ENCODE peak calls at places on chromosomes 16 and 17, in eight cellular contexts. B is CD8-positive, alpha-beta T cell; G is A549; O is progenitor cell of endocrine pancreas; N is GM10248; S is heart right ventricle; M is choroid plexus epithelial cell; V is neural progenitor cell. J is an unnamed sample.

GRCh38 chr16:2974319-2975056 is 5.3 kb downstream of the PAQR4 start:
- DNase-seq in N (no peak), S (no peak), M (no peak), O (no peak), V (no peak), G (no peak), B (no peak), J (no peak)

GRCh38 chr16:3148256-3149192 is 13.7 kb downstream of the ZNF213 start:
- DNase-seq in N (no peak), V (no peak), B (no peak), G (no peak), M (no peak), O (no peak), S (no peak), J (no peak)

GRCh38 chr17:10787306-10788020 is 16.4 kb downstream of the TMEM238L start:
- DNase-seq in O (no peak), V (no peak), B (no peak), N (no peak), G (no peak), M (no peak), S (no peak), J (no peak)

GRCh38 chr16:61382435-61382834 is 653.8 kb downstream of the CDH8 start:
- DNase-seq in G (no peak), V (peak), N (no peak), S (no peak), M (no peak), O (no peak), B (no peak), J (no peak)

GRCh38 chr17:5897320-5897911 is 172.8 kb upstream of the WSCD1 start:
- DNase-seq in N (no peak), V (peak), B (no peak), G (no peak), O (no peak), S (no peak), M (no peak), J (no peak)

GRCh38 chr17:64778367-64779290 is 116.5 kb upstream of the SMURF2 start:
- DNase-seq in O (peak), M (no peak), B (no peak), N (no peak), V (peak), G (no peak), S (no peak), J (no peak)

GRCh38 chr17:40553694-40554534 is 11.4 kb downstream of the CCR7 start:
- DNase-seq in S (peak), O (no peak), M (peak), G (no peak), N (no peak), B (no peak), V (no peak), J (peak)

GRCh38 chr16:86906608-86907007 is 328.3 kb downstream of the FOXL1 start:
- DNase-seq in V (no peak), O (no peak), N (no peak), M (no peak), G (no peak), S (no peak), B (no peak), J (no peak)

GRCh38 chr16:87132361-87133014 is 184.7 kb downstream of the C16orf95 start:
- DNase-seq in S (peak), V (peak), N (no peak), O (no peak), G (no peak), M (peak), B (no peak), J (peak)

GRCh38 chr16:54576776-54577175 is 290.2 kb upstream of the IRX3 start:
- DNase-seq in N (no peak), S (no peak), V (peak), B (no peak), G (no peak), M (no peak), O (no peak), J (no peak)

GRCh38 chr16:3262517-3262916 is 6.1 kb upstream of the MEFV start:
- DNase-seq in S (no peak), V (no peak), N (no peak), O (no peak), B (no peak), G (no peak), M (no peak), J (no peak)

GRCh38 chr17:47099451-47099986 is 89.6 kb downstream of the CDC27 start:
- DNase-seq in M (no peak), V (no peak), G (no peak), B (no peak), N (no peak), O (no peak), S (no peak), J (no peak)

GRCh38 chr17:70183508-70183907 is 14.2 kb downstream of the KCNJ2 start:
- DNase-seq in S (no peak), N (no peak), B (no peak), O (no peak), V (no peak), G (no peak), M (no peak), J (no peak)

GRCh38 chr17:73030501-73030911 is 62.0 kb downstream of the SLC39A11 start:
- DNase-seq in V (no peak), G (no peak), B (no peak), S (no peak), M (no peak), O (no peak), N (no peak), J (no peak)

GRCh38 chr17:50863931-50864330 is 2.2 kb downstream of the TOB1 start:
- DNase-seq in M (no peak), S (no peak), O (no peak), N (no peak), B (no peak), G (no peak), V (no peak), J (no peak)

DNA sequence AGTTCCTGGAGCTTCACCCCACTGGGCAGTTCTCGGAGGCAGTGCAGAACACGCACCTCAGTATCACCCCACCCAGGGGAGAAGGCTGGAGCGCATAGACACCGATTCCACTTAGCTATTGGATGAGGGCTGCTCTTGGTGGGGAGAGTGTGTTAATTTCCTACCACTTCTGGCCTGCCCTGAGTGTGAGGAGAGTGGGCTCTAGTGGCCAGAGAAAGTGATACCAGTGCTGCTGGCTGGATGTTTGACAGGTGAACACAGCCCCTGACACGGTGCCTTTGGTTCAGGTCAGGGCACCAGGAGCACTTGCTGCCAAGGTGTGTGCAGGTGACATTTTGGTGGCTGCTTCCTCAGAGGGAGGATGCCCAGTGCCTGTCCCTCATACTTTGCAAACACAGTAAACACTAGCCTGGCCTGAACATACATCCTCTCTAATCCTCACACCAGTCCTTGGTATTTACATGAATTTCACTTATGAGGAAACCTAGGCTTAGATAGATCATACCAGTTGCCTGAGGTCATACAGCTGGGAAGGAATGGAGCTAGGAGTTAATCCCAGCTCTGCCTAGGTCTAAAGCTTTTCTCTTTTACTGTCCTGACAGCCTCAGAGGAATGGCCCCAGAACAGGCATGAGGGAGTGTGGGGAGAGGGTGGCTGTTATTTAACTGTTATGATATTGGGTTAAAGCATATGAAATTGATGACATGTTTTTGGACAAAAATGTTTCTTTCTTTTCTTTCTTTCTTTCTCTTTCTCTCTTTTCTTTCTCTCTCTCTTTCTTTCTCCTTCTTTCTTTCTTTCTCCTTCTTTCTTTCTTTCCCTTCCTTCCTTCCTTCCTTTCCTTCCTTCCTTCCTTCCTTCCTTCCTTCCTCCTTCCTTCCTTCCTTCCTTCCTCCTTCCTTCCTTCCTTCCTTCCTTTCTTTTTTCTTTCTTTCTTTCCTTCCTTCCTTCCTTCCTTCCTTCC is 21.0 kb upstream of the ITGAX start:
- DNase-seq in V (peak), M (peak), O (no peak), N (peak), G (peak), S (no peak), B (peak), J (no peak)
- TF ChIP-seq CTCF in V (peak), M (peak), O (peak), N (peak), G (peak), S (peak), B (peak), J (no peak)

DNA sequence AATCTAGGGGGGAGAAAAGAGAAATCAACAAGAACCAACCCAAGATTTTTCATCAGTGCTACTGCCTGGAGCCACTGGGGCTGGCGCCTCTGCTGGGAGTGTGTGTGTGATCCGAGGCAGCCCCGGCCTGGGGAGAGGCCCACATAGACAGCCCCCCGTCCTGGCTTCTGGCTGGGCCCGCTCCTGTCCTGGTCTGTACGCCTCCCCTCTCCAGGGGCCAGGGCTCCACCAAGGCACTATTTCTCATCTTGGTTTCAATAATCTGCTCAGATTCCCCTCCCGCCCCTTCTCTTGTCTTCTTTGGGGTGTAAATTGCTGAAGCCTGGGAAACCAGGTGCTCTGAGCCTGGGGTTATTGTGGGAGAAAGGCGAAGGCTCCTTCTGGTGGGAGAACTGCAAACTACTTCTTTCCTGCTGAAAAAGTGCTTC is 7.8 kb downstream of the BAHCC1 start:
- DNase-seq in M (peak), G (no peak), N (no peak), V (peak), O (no peak), S (no peak), B (no peak), J (no peak)
- TF ChIP-seq CTCF in M (peak), G (no peak), N (no peak), V (peak), O (peak), S (no peak), B (no peak), J (peak)

GRCh38 chr16:11742041-11742535 is 569 bp downstream of the TXNDC11 start:
- DNase-seq in M (no peak), O (no peak), N (peak), S (peak), G (peak), V (no peak), B (peak), J (peak)
- TF ChIP-seq CTCF in M (no peak), O (peak), N (no peak), S (no peak), G (no peak), V (no peak), B (no peak), J (no peak)

DNA sequence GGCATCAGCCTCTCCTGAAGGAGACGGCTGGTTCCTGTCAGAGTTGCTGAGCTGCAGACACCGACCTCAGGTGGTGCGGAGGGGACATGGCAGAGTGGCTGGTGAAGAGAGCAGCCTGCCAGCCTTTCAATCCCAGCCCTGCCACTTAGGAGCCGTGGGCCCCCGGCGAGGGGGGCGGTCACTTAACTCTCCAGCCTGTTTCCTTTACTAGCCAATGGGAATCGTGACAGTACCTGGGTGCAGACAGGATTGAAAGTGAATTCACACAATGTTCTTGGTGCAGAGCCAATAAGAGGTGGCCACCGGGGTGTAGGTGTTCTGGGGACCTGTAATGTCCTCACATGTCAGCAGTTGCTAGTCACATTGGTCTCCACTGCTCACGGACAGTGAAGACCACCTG is 13.5 kb downstream of the ACE start:
- DNase-seq in V (peak), G (no peak), O (no peak), M (no peak), S (no peak), N (no peak), B (no peak), J (no peak)
- TF ChIP-seq CTCF in V (no peak), G (no peak), O (no peak), M (no peak), S (no peak), N (no peak), B (no peak), J (no peak)

DNA sequence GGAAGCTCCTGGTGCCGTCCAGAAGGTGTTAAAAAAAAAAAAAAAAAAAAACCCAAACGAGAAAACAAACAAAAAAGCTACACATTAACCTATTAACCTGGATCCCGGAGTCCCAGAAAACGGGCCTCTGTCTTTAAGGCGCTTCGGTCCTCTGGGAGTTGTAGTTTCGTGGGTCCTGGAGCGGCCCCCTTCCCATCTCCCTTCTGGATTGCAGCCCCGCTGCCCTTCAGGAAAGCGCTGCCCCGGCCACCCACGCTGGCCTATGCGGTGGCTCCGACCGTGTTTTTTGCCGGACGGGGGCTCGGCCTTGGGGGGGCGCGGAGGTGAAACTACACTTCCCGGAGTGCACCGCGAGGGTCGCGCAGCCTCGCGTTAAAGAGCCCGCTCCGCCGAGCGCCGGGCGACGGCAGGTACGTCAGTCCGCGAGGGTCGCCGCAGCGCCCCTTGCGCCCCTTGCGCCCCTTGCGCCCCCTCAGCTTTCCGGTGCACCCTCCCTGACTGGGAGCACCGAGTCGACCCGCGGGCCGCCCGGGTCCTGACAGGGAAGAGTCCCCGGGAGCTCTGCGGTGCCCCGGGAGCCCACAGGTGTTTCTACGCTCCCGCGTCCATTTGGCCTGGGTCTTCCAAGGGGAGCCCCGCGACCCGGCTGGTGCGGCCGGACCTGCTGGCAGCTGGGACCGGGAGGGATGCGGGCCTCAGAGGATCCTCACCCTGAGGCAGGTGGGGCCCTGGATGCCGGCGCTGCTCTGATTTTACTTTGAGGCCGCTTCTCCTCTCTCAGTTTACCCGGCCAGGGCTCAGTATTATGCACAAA is at the start of gene FCSK:
- DNase-seq in N (peak), S (peak), G (peak), M (peak), O (peak), V (peak), B (peak), J (peak)
- TF ChIP-seq CTCF in N (peak), S (no peak), G (peak), M (no peak), O (peak), V (peak), B (no peak), J (no peak)

GRCh38 chr16:31274831-31275816 is 15.3 kb downstream of the ITGAM start:
- DNase-seq in M (no peak), N (peak), O (no peak), B (no peak), G (no peak), S (no peak), V (no peak), J (no peak)
- TF ChIP-seq CTCF in M (no peak), N (no peak), O (no peak), B (no peak), G (no peak), S (no peak), V (no peak), J (no peak)